ENCODE peak calls at places on chromosomes 1 and 21, in five cellular contexts. One of them, this sample, is unnamed.
A peak's percentile ranks its signal among the peaks of the same experiment; 100 is the strongest.

GRCh38 chr1:44217809-44218410 is 4.6 kb downstream of the DMAP1 start:
- DNase-seq in IMR-90: peak; percentile 62
- DNase-seq in mammary epithelial cell: peak; percentile 40
- DNase-seq in HCT116: peak; percentile 38
- DNase-seq in naive thymus-derived CD4-positive, alpha-beta T cell: peak; percentile 74
- DNase-seq in this sample: peak; percentile 70

GRCh38 chr1:63698001-63698838 is 75.6 kb upstream of the ROR1 start:
- DNase-seq in IMR-90: peak; percentile 33
- DNase-seq in HCT116: no peak
- DNase-seq in naive thymus-derived CD4-positive, alpha-beta T cell: no peak
- DNase-seq in mammary epithelial cell: no peak
- DNase-seq in this sample: no peak

GRCh38 chr1:232587141-232588008 is 42.6 kb downstream of the SIPA1L2 start:
- DNase-seq in IMR-90: no peak
- DNase-seq in HCT116: no peak
- DNase-seq in mammary epithelial cell: no peak
- DNase-seq in naive thymus-derived CD4-positive, alpha-beta T cell: no peak
- DNase-seq in this sample: no peak

GRCh38 chr1:194164755-194165154 is 978.3 kb upstream of the B3GALT2 start:
- DNase-seq in HCT116: no peak
- DNase-seq in naive thymus-derived CD4-positive, alpha-beta T cell: no peak
- DNase-seq in IMR-90: no peak
- DNase-seq in mammary epithelial cell: no peak
- DNase-seq in this sample: no peak

GRCh38 chr1:160710531-160711252 is 930 bp downstream of the CD48 start:
- DNase-seq in HCT116: no peak
- DNase-seq in naive thymus-derived CD4-positive, alpha-beta T cell: no peak
- DNase-seq in IMR-90: no peak
- DNase-seq in mammary epithelial cell: no peak
- DNase-seq in this sample: no peak

GRCh38 chr1:11529763-11530730 is 51.1 kb downstream of the DISP3 start:
- DNase-seq in HCT116: no peak
- DNase-seq in mammary epithelial cell: no peak
- DNase-seq in naive thymus-derived CD4-positive, alpha-beta T cell: no peak
- DNase-seq in IMR-90: no peak
- DNase-seq in this sample: no peak

GRCh38 chr1:202112864-202113689 is 9.6 kb upstream of the GPR37L1 start:
- DNase-seq in IMR-90: peak; percentile 11
- DNase-seq in mammary epithelial cell: peak; percentile 64
- DNase-seq in HCT116: no peak
- DNase-seq in naive thymus-derived CD4-positive, alpha-beta T cell: no peak
- DNase-seq in this sample: no peak

GRCh38 chr1:33178836-33179439 is 2.9 kb downstream of the TRIM62 start:
- DNase-seq in naive thymus-derived CD4-positive, alpha-beta T cell: no peak
- DNase-seq in mammary epithelial cell: no peak
- DNase-seq in HCT116: no peak
- DNase-seq in IMR-90: no peak
- DNase-seq in this sample: no peak

GRCh38 chr1:95974586-95974985 is 740.6 kb downstream of the RWDD3 start:
- DNase-seq in mammary epithelial cell: no peak
- DNase-seq in naive thymus-derived CD4-positive, alpha-beta T cell: no peak
- DNase-seq in HCT116: no peak
- DNase-seq in IMR-90: peak; percentile 3
- DNase-seq in this sample: no peak

GRCh38 chr21:36902793-36903192 is 63.7 kb downstream of the HLCS start:
- DNase-seq in naive thymus-derived CD4-positive, alpha-beta T cell: no peak
- DNase-seq in HCT116: no peak
- DNase-seq in mammary epithelial cell: peak; percentile 12
- DNase-seq in IMR-90: peak; percentile 55
- DNase-seq in this sample: peak; percentile 9

GRCh38 chr1:232610187-232610901 is 19.6 kb downstream of the SIPA1L2 start:
- DNase-seq in HCT116: no peak
- DNase-seq in IMR-90: no peak
- DNase-seq in naive thymus-derived CD4-positive, alpha-beta T cell: no peak
- DNase-seq in mammary epithelial cell: no peak
- DNase-seq in this sample: no peak